ENCODE peak calls at places on chromosomes 1 and 21, in five cellular contexts. D is BJ, L is nephron progenitor cell, I is OCI-LY7, E is heart right ventricle. O is an unnamed sample.

GRCh38 chr1:228082975-228083870 is 715 bp downstream of the ARF1 start:
- DNase-seq in D (no peak), L (peak), I (peak), E (peak), O (peak)

GRCh38 chr1:233355841-233356704 is 28.5 kb downstream of the MAP3K21 start:
- DNase-seq in D (no peak), L (no peak), I (peak), E (no peak), O (no peak)

GRCh38 chr1:81452693-81453344 is 347.9 kb upstream of the ADGRL2 start:
- DNase-seq in D (no peak), L (no peak), I (no peak), E (no peak), O (no peak)

GRCh38 chr1:224635356-224635755 is 19.2 kb downstream of the CNIH3 start:
- DNase-seq in D (peak), L (no peak), I (no peak), E (no peak), O (no peak)

GRCh38 chr1:109926662-109927300 is 16.1 kb downstream of the CSF1 start:
- DNase-seq in D (no peak), L (no peak), I (no peak), E (no peak), O (no peak)

GRCh38 chr1:53378932-53379661 is 51.2 kb upstream of the LRP8 start:
- DNase-seq in D (no peak), L (no peak), I (no peak), E (no peak), O (peak)

GRCh38 chr1:185567006-185567405 is 167.2 kb upstream of the HMCN1 start:
- DNase-seq in D (no peak), L (no peak), I (no peak), E (no peak), O (no peak)

GRCh38 chr1:233509596-233509995 is 104.3 kb upstream of the KCNK1 start:
- DNase-seq in D (no peak), L (no peak), I (no peak), E (no peak), O (no peak)

GRCh38 chr1:109467301-109467777 is 993 bp downstream of the SYPL2 start:
- DNase-seq in D (no peak), L (peak), I (no peak), E (no peak), O (no peak)

GRCh38 chr1:224528900-224529299 is 87.2 kb upstream of the CNIH3 start:
- DNase-seq in D (no peak), L (no peak), I (no peak), E (no peak), O (no peak)

DNA sequence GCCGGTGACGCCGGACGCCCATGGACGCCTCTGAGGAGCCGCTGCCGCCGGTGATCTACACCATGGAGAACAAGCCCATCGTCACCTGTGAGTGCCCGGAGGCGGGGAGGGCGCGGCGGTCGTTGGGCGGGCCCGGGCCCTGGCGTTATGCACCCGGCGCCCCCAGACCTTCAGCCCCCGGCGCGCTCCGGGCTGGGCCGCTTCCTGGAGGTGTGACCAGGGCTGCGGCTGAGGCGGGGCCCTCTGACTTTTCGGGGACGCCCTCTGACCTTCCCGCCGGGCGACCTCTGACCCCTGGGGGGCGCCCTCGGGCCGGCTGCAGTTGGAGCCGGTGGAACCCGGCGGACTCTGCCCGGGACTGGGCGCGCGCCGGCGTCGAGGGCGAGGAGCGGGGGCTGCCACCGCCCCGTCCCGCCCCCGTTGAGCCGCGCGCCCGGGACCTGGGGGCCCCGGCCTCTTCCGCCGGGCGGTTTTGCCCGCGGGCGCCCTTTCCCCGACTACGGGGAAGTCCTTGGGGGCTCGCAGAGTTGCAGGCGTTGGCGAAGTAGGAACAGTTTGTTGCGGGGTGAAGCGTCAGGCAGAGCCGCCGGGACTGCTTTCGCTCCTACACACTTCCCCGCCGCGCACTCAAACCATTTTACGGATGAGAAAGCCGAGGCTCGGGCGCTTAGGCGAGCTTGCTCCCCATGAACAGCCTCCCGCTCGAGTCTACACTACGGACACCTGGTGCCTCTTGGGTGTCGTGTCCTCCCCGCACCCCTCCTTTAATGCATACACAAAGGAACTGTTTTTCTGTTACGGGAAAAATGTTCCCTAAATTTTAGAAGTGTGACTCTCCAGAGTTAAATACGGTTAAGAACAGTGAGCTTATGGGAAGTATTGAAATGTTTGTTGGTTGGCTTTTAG is 618 bp downstream of the TRAPPC10 start:
- DNase-seq in D (no peak), L (peak), I (peak), E (peak), O (peak)
- TF ChIP-seq CTCF in D (no peak), L (no peak), I (peak), E (peak), O (no peak)

GRCh38 chr1:154863702-154864174 is 6.3 kb downstream of the KCNN3 start:
- DNase-seq in D (no peak), L (peak), I (peak), E (no peak), O (no peak)
- TF ChIP-seq CTCF in D (peak), L (peak), I (peak), E (peak), O (peak)

GRCh38 chr1:201555593-201555945 is 16.6 kb downstream of the NAV1 start:
- DNase-seq in D (no peak), L (no peak), I (no peak), E (no peak), O (no peak)

GRCh38 chr1:201553496-201554166 is 14.7 kb downstream of the NAV1 start:
- DNase-seq in D (no peak), L (no peak), I (no peak), E (no peak), O (no peak)

GRCh38 chr1:201556841-201557571 is 18.1 kb downstream of the NAV1 start:
- DNase-seq in D (no peak), L (no peak), I (no peak), E (no peak), O (no peak)

GRCh38 chr1:201554167-201554600 is 15.3 kb downstream of the NAV1 start:
- DNase-seq in D (no peak), L (no peak), I (no peak), E (no peak), O (no peak)

GRCh38 chr1:201554789-201555592 is 16.1 kb downstream of the NAV1 start:
- DNase-seq in D (no peak), L (no peak), I (no peak), E (no peak), O (no peak)
- TF ChIP-seq CTCF in D (no peak), L (no peak), I (no peak), E (no peak), O (no peak)

GRCh38 chr1:39431927-39432326 is 59.5 kb upstream of the BMP8A start:
- DNase-seq in D (no peak), L (no peak), I (no peak), E (no peak), O (no peak)
- TF ChIP-seq CTCF in D (no peak), L (no peak), I (no peak), E (no peak), O (no peak)

GRCh38 chr1:6300342-6301141 is 39.6 kb upstream of the GPR153 start:
- DNase-seq in D (no peak), L (no peak), I (no peak), E (no peak), O (no peak)
- TF ChIP-seq CTCF in D (no peak), L (no peak), I (no peak), E (no peak), O (no peak)

DNA sequence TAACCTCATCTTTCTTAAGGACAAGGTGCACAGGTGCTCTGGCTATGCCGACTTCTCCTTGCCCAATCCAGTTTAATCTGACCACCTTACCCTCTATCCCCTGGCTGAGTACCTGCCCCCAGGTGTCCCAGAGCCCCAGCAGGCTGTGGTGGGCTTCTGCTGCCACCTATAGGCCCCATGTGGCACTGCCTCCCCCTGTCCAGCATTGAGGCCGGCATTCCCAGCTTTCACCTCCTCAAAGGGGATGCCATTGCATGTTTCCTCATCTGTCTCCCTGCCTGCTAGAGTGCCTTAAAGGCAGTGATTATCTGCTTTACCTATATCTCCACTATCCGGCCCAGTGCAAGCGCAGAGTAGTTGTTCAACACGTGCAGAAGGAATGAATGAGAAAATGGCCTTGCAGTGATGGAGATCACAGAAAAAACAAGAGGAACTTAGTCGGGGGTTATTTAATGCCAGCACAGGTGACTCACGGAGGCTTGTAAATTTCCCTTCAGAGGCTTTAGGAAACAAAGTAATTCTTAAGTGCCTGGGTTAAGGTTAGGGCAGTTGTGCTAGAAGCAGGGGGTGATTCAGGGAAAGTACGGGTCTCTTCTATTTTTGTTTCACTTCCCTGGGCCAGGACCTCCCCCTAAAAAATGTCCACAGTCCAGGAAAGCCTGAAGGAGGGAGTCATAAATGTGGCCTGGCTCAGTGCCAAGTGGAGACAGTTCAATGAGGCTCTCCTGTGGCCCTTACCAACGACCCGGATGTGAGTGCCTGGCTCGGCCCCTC is 131.8 kb upstream of the NGF start:
- DNase-seq in D (no peak), L (peak), I (peak), E (peak), O (no peak)
- TF ChIP-seq CTCF in D (peak), L (peak), I (peak), E (peak), O (peak)

DNA sequence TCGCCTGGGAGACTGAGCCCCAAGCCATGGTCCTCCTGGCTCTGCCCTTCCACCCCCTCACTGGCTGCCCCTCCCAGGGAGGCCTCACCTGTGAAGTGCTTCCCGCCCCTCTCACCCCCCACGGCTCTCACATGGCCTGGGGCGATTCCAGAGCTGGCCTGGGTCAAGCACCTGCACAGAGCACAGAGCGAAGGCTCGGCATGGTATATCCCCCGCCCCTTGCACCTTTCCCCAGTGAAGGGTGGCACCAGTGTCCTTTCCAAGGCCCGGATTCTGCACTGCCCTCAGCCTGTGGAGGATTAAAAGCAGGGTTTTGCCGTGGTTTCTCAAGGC is 1.1 kb upstream of the AJAP1 start:
- DNase-seq in D (no peak), L (no peak), I (no peak), E (no peak), O (no peak)
- TF ChIP-seq CTCF in D (no peak), L (no peak), I (no peak), E (no peak), O (no peak)